ENCODE peak calls at places on chromosomes 2 and 18, in six cellular contexts. S is K562, Z is HCT116, N is SK-N-SH, B is HepG2, U is H1. E is an unnamed sample.

GRCh38 chr18:78576967-78577366 is 402.7 kb upstream of the SALL3 start:
- DNase-seq in S (no peak), Z (no peak), N (no peak), B (no peak), U (peak), E (no peak)

GRCh38 chr18:26088482-26088881 is 1.9 kb downstream of the SS18 start:
- DNase-seq in S (peak), Z (no peak), N (no peak), B (no peak), U (no peak), E (no peak)

GRCh38 chr2:195498176-195498575 is 158.8 kb upstream of the SLC39A10 start:
- DNase-seq in S (no peak), Z (peak), N (no peak), B (peak), U (no peak), E (peak)

GRCh38 chr2:218145124-218145523 is 19.3 kb downstream of the CXCR2 start:
- DNase-seq in S (no peak), Z (no peak), N (no peak), B (peak), U (no peak), E (no peak)

GRCh38 chr2:178282075-178282474 is 87.8 kb downstream of the OSBPL6 start:
- DNase-seq in S (no peak), Z (no peak), N (no peak), B (no peak), U (no peak), E (no peak)

GRCh38 chr2:12313445-12314118 is 403.2 kb upstream of the TRIB2 start:
- DNase-seq in S (no peak), Z (no peak), N (no peak), B (no peak), U (no peak), E (no peak)

GRCh38 chr2:48109491-48110204 is 203.3 kb upstream of the FBXO11 start:
- DNase-seq in S (no peak), Z (no peak), N (no peak), B (peak), U (no peak), E (peak)

GRCh38 chr2:11753886-11754704 is 7.7 kb downstream of the LPIN1 start:
- DNase-seq in S (peak), Z (no peak), N (peak), B (no peak), U (no peak), E (no peak)

GRCh38 chr2:240914645-240915525 is 8.7 kb downstream of the CROCC2 start:
- DNase-seq in S (no peak), Z (no peak), N (no peak), B (no peak), U (no peak), E (no peak)

GRCh38 chr18:28015671-28016070 is 161.3 kb downstream of the CDH2 start:
- DNase-seq in S (no peak), Z (no peak), N (no peak), B (no peak), U (no peak), E (no peak)

GRCh38 chr2:66803651-66804050 is 368.7 kb downstream of the MEIS1 start:
- DNase-seq in S (no peak), Z (no peak), N (no peak), B (no peak), U (no peak), E (no peak)

GRCh38 chr2:70011335-70011734 is 49.9 kb upstream of the ASPRV1 start:
- DNase-seq in S (peak), Z (no peak), N (no peak), B (no peak), U (no peak), E (no peak)

GRCh38 chr18:11654736-11655604 is 34.1 kb upstream of the GNAL start:
- DNase-seq in S (peak), Z (peak), N (peak), B (no peak), U (peak), E (peak)

GRCh38 chr2:64850641-64851040 is 138.6 kb upstream of the SLC1A4 start:
- DNase-seq in S (no peak), Z (no peak), N (no peak), B (no peak), U (no peak), E (no peak)

GRCh38 chr2:26630235-26630634 is 10.9 kb downstream of the CIB4 start:
- DNase-seq in S (no peak), Z (no peak), N (no peak), B (no peak), U (no peak), E (no peak)

GRCh38 chr2:165698621-165698946 is 95.5 kb downstream of the GALNT3 start:
- DNase-seq in S (no peak), Z (peak), N (peak), B (peak), U (peak), E (peak)

GRCh38 chr2:55992465-55992864 is 68.9 kb upstream of the EFEMP1 start:
- DNase-seq in S (no peak), Z (no peak), N (no peak), B (peak), U (no peak), E (peak)

GRCh38 chr2:239777219-239777618 is 247.9 kb downstream of the NDUFA10 start:
- DNase-seq in S (no peak), Z (no peak), N (no peak), B (no peak), U (no peak), E (no peak)

GRCh38 chr2:232523682-232524597 is 2.0 kb upstream of the CHRND start:
- DNase-seq in S (peak), Z (no peak), N (peak), B (peak), U (peak), E (peak)

GRCh38 chr18:9730786-9731185 is 22.7 kb downstream of the RAB31 start:
- DNase-seq in S (no peak), Z (no peak), N (no peak), B (no peak), U (no peak), E (no peak)

GRCh38 chr18:28771849-28772248 is 594.9 kb upstream of the CDH2 start:
- DNase-seq in S (no peak), Z (no peak), N (no peak), B (no peak), U (no peak), E (no peak)

GRCh38 chr2:240233891-240234502 is 93.5 kb upstream of the OTOS start:
- DNase-seq in S (no peak), Z (no peak), N (no peak), B (no peak), U (no peak), E (no peak)

GRCh38 chr2:33069894-33070651 is 123.3 kb downstream of the LTBP1 start:
- DNase-seq in S (peak), Z (peak), N (no peak), B (peak), U (no peak), E (no peak)

GRCh38 chr2:219404291-219404910 is 13.8 kb upstream of the DES start:
- DNase-seq in S (no peak), Z (no peak), N (no peak), B (no peak), U (no peak), E (no peak)

GRCh38 chr18:23459530-23459921 is 6.4 kb downstream of the RIOK3 start:
- DNase-seq in S (no peak), Z (no peak), N (no peak), B (peak), U (no peak), E (no peak)

GRCh38 chr18:8654482-8655451 is 45.5 kb downstream of the RAB12 start:
- DNase-seq in S (peak), Z (no peak), N (peak), B (no peak), U (no peak), E (peak)

GRCh38 chr2:201697899-201698298 is 545 bp downstream of the MPP4 start:
- DNase-seq in S (no peak), Z (no peak), N (no peak), B (no peak), U (no peak), E (no peak)

GRCh38 chr2:240212425-240213225 is 72.2 kb upstream of the OTOS start:
- DNase-seq in S (no peak), Z (no peak), N (no peak), B (no peak), U (no peak), E (no peak)

GRCh38 chr2:46179037-46179621 is 118.1 kb upstream of the EPAS1 start:
- DNase-seq in S (peak), Z (no peak), N (peak), B (no peak), U (no peak), E (no peak)

GRCh38 chr2:221444106-221444505 is 128.0 kb downstream of the EPHA4 start:
- DNase-seq in S (no peak), Z (peak), N (no peak), B (no peak), U (no peak), E (no peak)

GRCh38 chr2:217632036-217632435 is 370.8 kb downstream of the TNS1 start:
- DNase-seq in S (no peak), Z (no peak), N (no peak), B (no peak), U (no peak), E (no peak)

GRCh38 chr2:71341645-71342044 is 10.1 kb downstream of the ZNF638 start:
- DNase-seq in S (no peak), Z (no peak), N (no peak), B (no peak), U (no peak), E (no peak)

GRCh38 chr2:136582631-136583205 is 182.6 kb upstream of the THSD7B start:
- DNase-seq in S (peak), Z (no peak), N (no peak), B (peak), U (peak), E (peak)

GRCh38 chr18:2984703-2985261 is 28.2 kb downstream of the LPIN2 start:
- DNase-seq in S (no peak), Z (no peak), N (no peak), B (peak), U (no peak), E (no peak)
- TF ChIP-seq JUND in S (no peak), Z (no peak), N (no peak), B (peak), U (no peak), E (no peak)

GRCh38 chr2:15842771-15843666 is 97.3 kb upstream of the MYCN start:
- DNase-seq in S (no peak), Z (no peak), N (peak), B (no peak), U (no peak), E (no peak)
- TF ChIP-seq JUND in S (no peak), Z (no peak), N (no peak), B (no peak), U (no peak), E (no peak)

DNA sequence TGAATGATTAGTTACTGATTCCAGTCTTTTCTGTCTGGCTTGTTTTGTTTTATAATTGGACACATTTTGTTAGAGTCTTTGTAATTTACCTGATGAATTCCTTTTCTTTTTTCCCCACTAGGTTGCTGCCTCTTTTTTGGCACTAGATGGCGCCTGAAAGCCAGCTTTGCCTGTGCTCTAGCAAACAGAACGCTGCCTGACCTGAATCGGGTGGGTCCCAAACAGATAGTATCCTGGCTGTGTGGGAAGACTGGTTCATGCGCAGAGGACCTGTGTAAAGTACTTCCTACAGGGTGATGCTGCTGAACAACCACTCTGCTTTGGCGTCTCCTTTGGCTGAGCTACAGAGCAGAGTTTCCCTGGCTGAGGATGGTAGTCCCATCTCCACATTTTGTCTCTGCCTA is 288.2 kb downstream of the IKZF2 start:
- DNase-seq in S (no peak), Z (peak), N (peak), B (peak), U (peak), E (peak)
- TF ChIP-seq JUND in S (no peak), Z (no peak), N (no peak), B (no peak), U (no peak), E (no peak)

DNA sequence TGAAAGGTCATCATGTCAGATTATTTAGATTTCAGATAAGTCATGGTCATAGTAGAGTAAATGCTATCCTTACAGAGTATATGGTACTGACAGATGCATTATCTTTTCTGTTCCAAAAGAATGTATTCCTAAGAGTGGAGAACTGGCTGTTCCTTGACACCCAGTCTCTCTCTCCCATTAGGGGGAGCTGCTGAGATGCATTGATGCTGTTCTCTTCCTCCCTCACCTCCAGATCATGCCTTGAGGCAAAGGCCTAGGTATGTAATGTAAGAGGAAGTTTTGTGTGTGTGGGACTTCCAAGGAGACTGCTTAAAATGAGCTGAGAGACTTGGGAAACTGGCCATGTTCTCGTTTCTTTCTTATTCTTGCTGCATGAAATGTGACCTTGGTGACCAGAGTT is 979.5 kb upstream of the CELF4 start:
- DNase-seq in S (no peak), Z (no peak), N (no peak), B (peak), U (peak), E (no peak)
- TF ChIP-seq JUND in S (no peak), Z (no peak), N (no peak), B (no peak), U (no peak), E (no peak)

GRCh38 chr2:68404901-68405799 is 40.1 kb downstream of the PLEK start:
- DNase-seq in S (no peak), Z (no peak), N (no peak), B (no peak), U (no peak), E (no peak)

GRCh38 chr2:68404164-68404563 is 39.1 kb downstream of the PLEK start:
- DNase-seq in S (no peak), Z (no peak), N (no peak), B (no peak), U (no peak), E (no peak)

GRCh38 chr2:68403199-68403644 is 38.1 kb downstream of the PLEK start:
- DNase-seq in S (peak), Z (no peak), N (no peak), B (no peak), U (no peak), E (no peak)
- TF ChIP-seq JUND in S (no peak), Z (no peak), N (no peak), B (no peak), U (no peak), E (no peak)

GRCh38 chr2:190099890-190100289 is 37.4 kb upstream of the MSTN start:
- DNase-seq in S (no peak), Z (no peak), N (no peak), B (no peak), U (no peak), E (no peak)
- TF ChIP-seq JUND in S (no peak), Z (no peak), N (no peak), B (no peak), U (no peak), E (no peak)

E was measured in T47D.